ENCODE peak calls at places on chromosome 9, in five cellular contexts. O is psoas muscle, P is nephron progenitor cell, L is SK-N-SH, V is MCF 10A. J is an unnamed sample.

GRCh38 chr9:87831159-87831558 is 51.5 kb upstream of the SPATA31E1 start:
- DNase-seq in L (no peak), P (no peak), O (no peak), V (no peak), J (no peak)

GRCh38 chr9:111900081-111900805 is 3.6 kb downstream of the UGCG start:
- DNase-seq in L (no peak), O (no peak), V (no peak), P (no peak), J (no peak)

GRCh38 chr9:70478963-70479641 is 64.6 kb upstream of the KLF9 start:
- DNase-seq in L (no peak), O (peak), V (peak), P (no peak), J (no peak)

GRCh38 chr9:86924206-86924605 is 23.1 kb downstream of the GAS1 start:
- DNase-seq in P (no peak), O (no peak), V (no peak), L (no peak), J (no peak)

GRCh38 chr9:114779352-114779845 is 26.4 kb downstream of the TNFSF15 start:
- DNase-seq in V (peak), L (no peak), P (no peak), O (no peak), J (no peak)

GRCh38 chr9:107119735-107120134 is 163.3 kb upstream of the RAD23B start:
- DNase-seq in L (no peak), P (no peak), V (no peak), O (no peak), J (no peak)

GRCh38 chr9:76634356-76635054 is 129.7 kb upstream of the PCA3 start:
- DNase-seq in V (peak), L (no peak), O (no peak), P (no peak), J (no peak)

GRCh38 chr9:93467462-93467861 is 14.1 kb upstream of the FAM120AOS start:
- DNase-seq in P (no peak), V (no peak), L (no peak), O (no peak), J (no peak)

GRCh38 chr9:108517591-108518365 is 338.0 kb downstream of the ACTL7B start:
- DNase-seq in V (no peak), O (no peak), L (no peak), P (no peak), J (no peak)

GRCh38 chr9:110875275-110875674 is 163.0 kb downstream of the LPAR1 start:
- DNase-seq in P (no peak), L (no peak), O (peak), V (no peak), J (no peak)

GRCh38 chr9:87350915-87351314 is 146.8 kb upstream of the DAPK1 start:
- DNase-seq in V (no peak), L (no peak), P (no peak), O (no peak), J (no peak)

GRCh38 chr9:133928248-133928764 is 63.8 kb downstream of the VAV2 start:
- DNase-seq in L (no peak), V (no peak), O (no peak), P (no peak), J (peak)

GRCh38 chr9:69472101-69472625 is 147.1 kb downstream of the ENTREP1 start:
- DNase-seq in O (no peak), V (no peak), L (peak), P (no peak), J (no peak)

GRCh38 chr9:108297025-108297424 is 558.8 kb downstream of the ACTL7B start:
- DNase-seq in P (no peak), O (peak), L (no peak), V (no peak), J (no peak)

GRCh38 chr9:15722888-15723287 is 170.0 kb downstream of the CCDC171 start:
- DNase-seq in V (no peak), L (no peak), O (no peak), P (peak), J (no peak)

GRCh38 chr9:127216210-127216887 is 48.2 kb upstream of the GARNL3 start:
- DNase-seq in L (no peak), O (no peak), P (no peak), V (no peak), J (no peak)

GRCh38 chr9:98556511-98556910 is 152.2 kb downstream of the GABBR2 start:
- DNase-seq in P (no peak), V (no peak), L (no peak), O (no peak), J (no peak)

GRCh38 chr9:94212091-94212490 is 47.0 kb upstream of the ZNF169 start:
- DNase-seq in L (no peak), V (no peak), P (no peak), O (no peak), J (no peak)

GRCh38 chr9:97591535-97591934 is 41.6 kb downstream of the TSTD2 start:
- DNase-seq in V (no peak), L (no peak), O (no peak), P (no peak), J (no peak)

GRCh38 chr9:92501671-92502393 is 19.5 kb upstream of the ASPN start:
- DNase-seq in L (peak), V (peak), O (peak), P (no peak), J (no peak)

GRCh38 chr9:129497064-129497836 is 123.7 kb downstream of the C9orf50 start:
- DNase-seq in O (peak), L (peak), V (no peak), P (peak), J (no peak)

GRCh38 chr9:5611321-5612186 is 17.4 kb upstream of the RIC1 start:
- DNase-seq in O (no peak), P (no peak), V (no peak), L (no peak), J (no peak)

GRCh38 chr9:69740872-69741505 is 18.8 kb downstream of the PTAR1 start:
- DNase-seq in V (no peak), P (no peak), L (no peak), O (no peak), J (no peak)

GRCh38 chr9:27634879-27635278 is 61.6 kb upstream of the C9orf72 start:
- DNase-seq in V (no peak), O (no peak), P (no peak), L (no peak), J (no peak)

GRCh38 chr9:105425817-105426433 is 21.9 kb upstream of the FSD1L start:
- DNase-seq in O (no peak), L (peak), V (peak), P (no peak), J (no peak)

GRCh38 chr9:102445906-102446305 is 549.2 kb upstream of the CYLC2 start:
- DNase-seq in L (no peak), O (no peak), P (no peak), V (no peak), J (no peak)

GRCh38 chr9:97557606-97558095 is 56.2 kb downstream of the TMOD1 start:
- DNase-seq in L (peak), O (peak), P (no peak), V (peak), J (no peak)

GRCh38 chr9:17422994-17423680 is 155.7 kb upstream of the SH3GL2 start:
- DNase-seq in O (no peak), V (peak), L (no peak), P (no peak), J (no peak)

GRCh38 chr9:93354451-93354850 is 97.0 kb upstream of the FAM120A start:
- DNase-seq in P (no peak), O (no peak), V (peak), L (no peak), J (no peak)

GRCh38 chr9:97900103-97900737 is 22.1 kb downstream of the TRMO start:
- DNase-seq in L (no peak), P (no peak), V (no peak), O (no peak), J (no peak)

GRCh38 chr9:131734165-131734610 is 5.7 kb downstream of the RAPGEF1 start:
- DNase-seq in L (peak), O (peak), P (no peak), V (peak), J (no peak)

GRCh38 chr9:93580654-93581380 is 4.4 kb downstream of the PHF2 start:
- DNase-seq in P (no peak), L (no peak), O (no peak), V (no peak), J (no peak)

GRCh38 chr9:6384732-6385131 is 28.3 kb upstream of the UHRF2 start:
- DNase-seq in P (no peak), O (no peak), V (peak), L (no peak), J (no peak)

GRCh38 chr9:15485836-15486678 is 24.7 kb downstream of the PSIP1 start:
- DNase-seq in V (peak), P (no peak), L (no peak), O (no peak), J (no peak)

GRCh38 chr9:98080346-98080745 is 23.8 kb downstream of the NANS start:
- DNase-seq in L (no peak), O (no peak), P (no peak), V (no peak), J (no peak)

GRCh38 chr9:81492710-81493447 is 196.5 kb downstream of the TLE1 start:
- DNase-seq in P (no peak), V (peak), O (no peak), L (no peak), J (no peak)

GRCh38 chr9:36489453-36489852 is 83.2 kb upstream of the MELK start:
- DNase-seq in V (no peak), O (no peak), P (no peak), L (no peak), J (no peak)

GRCh38 chr9:36486933-36487481 is 85.7 kb upstream of the MELK start:
- DNase-seq in L (peak), P (peak), O (peak), V (peak), J (peak)

GRCh38 chr9:36486454-36486932 is 86.2 kb upstream of the MELK start:
- DNase-seq in L (no peak), V (peak), P (peak), O (no peak), J (no peak)

GRCh38 chr9:36488322-36488838 is 84.3 kb upstream of the MELK start:
- DNase-seq in P (no peak), V (no peak), L (no peak), O (no peak), J (no peak)

DNA sequence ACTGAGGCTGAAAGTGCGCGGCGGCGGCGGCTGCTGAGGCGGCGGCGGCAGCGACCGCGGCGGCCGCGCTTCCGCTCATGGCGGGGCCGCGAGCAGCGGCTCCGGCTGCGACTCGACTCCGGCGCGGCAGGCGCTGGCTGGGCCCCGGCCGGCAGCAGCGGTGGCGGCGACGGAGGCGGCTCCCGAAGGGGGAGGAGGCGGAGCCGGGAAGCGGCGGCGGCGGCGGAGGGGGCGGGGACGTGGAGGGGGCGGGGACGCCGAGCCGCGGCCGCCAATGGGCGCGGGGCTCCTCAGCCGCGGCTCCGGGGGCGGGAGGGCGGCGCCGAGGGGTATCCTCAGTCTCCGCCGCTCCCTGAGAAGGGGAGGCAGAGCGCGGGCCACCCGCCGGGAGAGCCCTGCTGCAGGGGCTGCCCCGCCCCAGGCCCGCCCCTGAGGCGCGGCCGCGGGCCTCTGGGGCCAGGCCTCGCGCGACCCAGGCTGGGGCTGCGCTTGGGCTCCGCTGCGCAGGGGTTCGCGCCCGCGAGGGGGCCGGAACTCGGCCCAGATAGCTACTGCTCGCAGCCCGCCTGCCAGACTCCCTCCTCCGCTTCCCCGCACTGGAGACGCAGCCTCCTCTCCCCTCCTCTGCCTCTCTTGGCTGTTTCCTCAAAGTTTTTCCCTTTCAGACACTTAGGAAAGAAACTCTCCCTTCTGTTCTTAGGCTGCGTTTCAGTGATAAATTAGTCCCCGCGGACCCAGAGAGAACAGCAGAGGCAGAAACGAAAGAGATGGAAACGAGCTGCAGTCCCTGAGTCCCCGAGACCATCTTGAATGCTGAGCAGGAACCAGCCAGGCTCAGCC is 85.0 kb upstream of the MELK start:
- DNase-seq in L (peak), O (peak), V (peak), P (peak), J (peak)
- TF ChIP-seq CTCF in L (no peak), O (peak), V (no peak), P (no peak), J (peak)

DNA sequence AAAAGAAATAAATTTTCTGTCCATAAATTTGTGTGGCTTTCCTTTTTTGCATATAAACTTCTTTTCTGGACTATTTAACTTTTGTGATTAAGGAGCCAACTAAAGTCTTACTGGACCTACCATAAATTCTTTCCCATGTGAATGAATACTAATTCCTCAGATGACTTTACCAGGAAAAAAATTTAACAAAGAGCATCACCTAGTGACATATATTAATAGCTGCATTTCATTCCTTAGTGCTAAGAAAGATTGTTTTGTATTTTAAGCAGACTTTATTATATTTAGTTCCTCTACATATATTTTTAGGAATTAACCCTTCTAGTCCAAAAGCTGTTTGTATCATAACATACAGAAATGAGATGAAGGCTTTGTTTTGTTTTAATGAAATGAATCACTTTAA is 64.4 kb downstream of the C9orf85 start:
- DNase-seq in L (no peak), V (peak), P (no peak), O (no peak), J (no peak)
- TF ChIP-seq CTCF in L (peak), V (no peak), P (no peak), O (peak), J (no peak)

GRCh38 chr9:1619915-1620705 is 395.0 kb upstream of the SMARCA2 start:
- DNase-seq in V (peak), P (no peak), O (no peak), L (no peak), J (no peak)
- TF ChIP-seq CTCF in V (peak), P (no peak), O (peak), L (peak), J (peak)

GRCh38 chr9:135888126-135888765 is 19.1 kb downstream of the CAMSAP1 start:
- DNase-seq in O (no peak), V (no peak), L (no peak), P (no peak), J (no peak)

GRCh38 chr9:135888766-135889394 is 18.5 kb downstream of the CAMSAP1 start:
- DNase-seq in P (no peak), L (no peak), O (no peak), V (no peak), J (no peak)

GRCh38 chr9:135886147-135886981 is 21.0 kb downstream of the CAMSAP1 start:
- DNase-seq in L (no peak), V (no peak), O (no peak), P (no peak), J (no peak)

GRCh38 chr9:135887021-135887507 is 20.3 kb downstream of the CAMSAP1 start:
- DNase-seq in V (peak), P (no peak), L (no peak), O (peak), J (no peak)

DNA sequence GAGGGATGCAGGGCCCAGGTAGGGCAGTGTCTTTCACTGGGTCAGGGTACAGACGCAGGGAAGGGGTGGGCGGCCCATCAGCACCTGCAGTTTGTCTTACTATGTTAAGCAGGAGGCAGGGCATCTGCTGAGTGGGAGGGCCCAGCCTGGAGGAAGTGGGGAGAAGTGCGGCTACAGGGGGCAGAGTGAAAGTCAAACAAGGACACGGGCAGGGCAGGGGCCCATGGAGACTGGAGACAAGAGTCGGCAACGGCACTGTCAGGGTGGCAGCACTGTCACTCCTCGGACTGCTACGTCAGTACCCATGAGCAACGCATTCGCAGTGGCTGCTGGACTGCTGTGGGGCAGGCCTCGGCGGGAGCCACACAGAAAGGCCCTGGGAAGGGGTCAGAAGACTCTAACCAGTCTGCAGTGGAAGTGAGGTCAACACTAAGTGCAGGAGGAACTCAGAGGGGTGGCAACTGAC is 19.7 kb downstream of the CAMSAP1 start:
- DNase-seq in O (no peak), P (no peak), L (no peak), V (no peak), J (no peak)
- TF ChIP-seq CTCF in O (no peak), P (no peak), L (no peak), V (no peak), J (no peak)

GRCh38 chr9:24257726-24258125 is 288.0 kb downstream of the IZUMO3 start:
- DNase-seq in V (no peak), O (no peak), L (no peak), P (no peak), J (no peak)

DNA sequence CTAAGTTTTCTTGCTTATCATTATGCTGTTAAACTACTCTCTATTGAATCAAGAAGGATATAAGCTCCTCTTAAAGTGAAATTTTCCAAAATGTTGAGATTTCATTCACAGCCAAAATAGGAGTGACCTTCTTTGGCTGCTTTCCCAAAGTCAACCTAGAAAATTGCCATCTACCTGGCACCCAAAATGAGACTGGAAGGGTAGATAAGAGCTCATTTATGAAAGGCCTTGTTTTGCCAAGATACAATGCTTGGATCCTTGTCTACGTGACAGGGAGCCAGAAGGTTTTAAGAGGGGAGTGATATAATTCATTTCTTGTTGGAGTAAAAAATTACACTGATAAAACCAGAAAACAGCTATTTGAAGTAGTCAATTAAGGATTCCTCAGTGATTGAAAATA is 287.1 kb downstream of the IZUMO3 start:
- DNase-seq in O (no peak), P (no peak), V (no peak), L (no peak), J (no peak)
- TF ChIP-seq CTCF in O (no peak), P (no peak), V (no peak), L (no peak), J (no peak)

DNA sequence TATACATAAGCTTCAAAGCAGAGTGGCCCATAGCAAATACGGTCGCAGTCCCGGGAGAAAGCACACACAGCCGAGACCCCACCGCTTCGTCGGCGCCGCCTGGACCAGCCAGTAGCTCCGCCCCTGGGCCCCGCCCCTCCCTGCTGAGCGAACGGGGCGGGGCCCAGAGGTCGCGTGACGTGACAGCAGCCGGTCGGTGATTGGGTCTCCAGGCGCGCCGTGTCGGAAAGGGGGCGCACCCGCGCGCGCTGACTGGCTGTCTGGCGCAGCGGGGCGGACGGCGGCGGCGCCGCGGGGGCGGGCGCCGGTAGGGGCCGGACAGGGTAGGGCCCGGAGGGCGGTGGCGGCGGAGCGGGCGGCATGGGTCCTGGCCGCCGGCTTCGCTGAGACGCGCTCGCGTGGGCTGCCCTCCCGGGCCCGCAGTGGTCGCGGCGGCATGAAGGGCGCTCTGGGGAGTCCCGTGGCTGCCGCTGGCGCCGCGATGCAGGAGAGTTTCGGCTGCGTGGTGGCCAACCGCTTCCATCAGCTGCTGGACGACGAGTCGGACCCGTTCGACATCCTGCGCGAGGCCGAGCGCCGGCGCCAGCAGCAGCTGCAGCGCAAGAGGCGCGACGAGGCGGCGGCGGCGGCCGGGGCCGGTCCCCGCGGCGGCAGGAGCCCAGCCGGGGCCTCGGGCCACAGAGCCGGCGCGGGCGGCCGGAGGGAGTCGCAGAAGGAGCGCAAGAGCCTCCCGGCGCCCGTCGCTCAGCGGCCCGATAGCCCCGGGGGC is at the start of gene HABP4:
- DNase-seq in L (peak), O (peak), V (peak), P (peak), J (peak)
- TF ChIP-seq CTCF in L (no peak), O (no peak), V (no peak), P (no peak), J (no peak)

GRCh38 chr9:121380941-121381340 is 10.9 kb upstream of the STOM start:
- DNase-seq in P (no peak), L (no peak), V (no peak), O (no peak), J (no peak)

GRCh38 chr9:121372563-121373400 is 2.7 kb upstream of the STOM start:
- DNase-seq in V (peak), O (no peak), L (no peak), P (no peak), J (no peak)

GRCh38 chr9:121373401-121373769 is 3.3 kb upstream of the STOM start:
- DNase-seq in V (peak), O (no peak), L (no peak), P (no peak), J (no peak)

GRCh38 chr9:121372239-121372562 is 2.2 kb upstream of the STOM start:
- DNase-seq in P (no peak), L (no peak), V (no peak), O (no peak), J (no peak)

GRCh38 chr9:121376214-121376830 is 6.3 kb upstream of the STOM start:
- DNase-seq in O (no peak), V (no peak), P (no peak), L (peak), J (no peak)
- TF ChIP-seq CTCF in O (peak), V (peak), P (no peak), L (peak), J (peak)